ENCODE peak calls at places on chromosome 20, in four cellular contexts. C is fibroblast of mammary gland, H is epithelial cell of esophagus, A is psoas muscle. I is an unnamed sample.

GRCh38 chr20:58112017-58112781 is 116.3 kb downstream of the ANKRD60 start:
- DNase-seq in C (peak; percentile 23), H (peak; percentile 96), A (no peak), I (peak; percentile 16)

GRCh38 chr20:51428451-51429143 is 113.9 kb downstream of the NFATC2 start:
- DNase-seq in A (peak; percentile 31), C (peak; percentile 17), H (no peak), I (peak; percentile 59)

GRCh38 chr20:4171538-4172116 is 156.3 kb upstream of the RNF24 start:
- DNase-seq in C (no peak), A (no peak), H (no peak), I (no peak)

GRCh38 chr20:4161447-4162251 is 146.3 kb upstream of the RNF24 start:
- DNase-seq in H (peak; percentile 73), C (no peak), A (no peak), I (no peak)

GRCh38 chr20:45105317-45105716 is 4.4 kb upstream of the KCNS1 start:
- DNase-seq in H (no peak), C (no peak), A (no peak), I (peak; percentile 10)

GRCh38 chr20:5205348-5206210 is 78.8 kb downstream of the CDS2 start:
- DNase-seq in H (peak; percentile 82), C (peak; percentile 72), A (peak; percentile 64), I (peak; percentile 85)

GRCh38 chr20:57705103-57705899 is 4.5 kb downstream of the PMEPA1 start:
- DNase-seq in A (no peak), C (no peak), H (no peak), I (no peak)

GRCh38 chr20:17843246-17844132 is 125.1 kb downstream of the SNX5 start:
- DNase-seq in C (peak; percentile 96), H (peak; percentile 71), A (peak; percentile 47), I (peak; percentile 97)

GRCh38 chr20:62425281-62426058 is 1.9 kb downstream of the RBBP8NL start:
- DNase-seq in C (no peak), A (no peak), H (no peak), I (no peak)

GRCh38 chr20:10783660-10784336 is 110.0 kb upstream of the JAG1 start:
- DNase-seq in H (no peak), C (no peak), A (no peak), I (peak; percentile 47)

GRCh38 chr20:63406011-63406410 is 44.9 kb upstream of the CHRNA4 start:
- DNase-seq in A (no peak), C (no peak), H (no peak), I (no peak)

GRCh38 chr20:23357767-23358562 is 4.0 kb upstream of the GZF1 start:
- DNase-seq in A (peak; percentile 100), C (peak; percentile 100), H (peak; percentile 100), I (peak; percentile 100)

GRCh38 chr20:51156796-51157119 is 133.9 kb upstream of the KCNG1 start:
- DNase-seq in C (no peak), A (no peak), H (no peak), I (no peak)

GRCh38 chr20:45833883-45834796 is 541 bp downstream of the SNX21 start:
- DNase-seq in H (peak; percentile 41), C (peak; percentile 54), A (peak; percentile 75), I (peak; percentile 63)

GRCh38 chr20:35264755-35265154 is 13.2 kb downstream of the MMP24OS start:
- DNase-seq in H (peak; percentile 55), A (no peak), C (no peak), I (peak; percentile 21)

GRCh38 chr20:3904857-3905256 is 15.7 kb downstream of the PANK2 start:
- DNase-seq in C (no peak), A (no peak), H (no peak), I (no peak)

GRCh38 chr20:50655325-50655880 is 35.9 kb downstream of the RIPOR3 start:
- DNase-seq in C (peak; percentile 92), A (peak; percentile 64), H (no peak), I (peak; percentile 90)

GRCh38 chr20:50038574-50038991 is 55.8 kb downstream of the SNAI1 start:
- DNase-seq in A (no peak), H (no peak), C (no peak), I (no peak)

GRCh38 chr20:44701116-44701865 is 13.9 kb upstream of the CCN5 start:
- DNase-seq in A (no peak), C (peak; percentile 63), H (no peak), I (no peak)

GRCh38 chr20:19812056-19812455 is 54.0 kb downstream of the RIN2 start:
- DNase-seq in A (no peak), C (no peak), H (no peak), I (no peak)

GRCh38 chr20:17967595-17968365 is 814 bp downstream of the SNX5 start:
- DNase-seq in H (peak; percentile 39), C (peak; percentile 57), A (no peak), I (peak; percentile 62)

GRCh38 chr20:24160563-24161355 is 172.2 kb upstream of the GGTLC1 start:
- DNase-seq in H (peak; percentile 64), C (peak; percentile 61), A (peak; percentile 28), I (peak; percentile 74)

GRCh38 chr20:47274449-47275108 is 81.9 kb downstream of the ZMYND8 start:
- DNase-seq in C (peak; percentile 98), H (peak; percentile 85), A (no peak), I (peak; percentile 95)

GRCh38 chr20:49483018-49483705 is 694 bp upstream of the KCNB1 start:
- DNase-seq in C (no peak), H (no peak), A (no peak), I (no peak)

GRCh38 chr20:49784291-49784690 is 28.3 kb upstream of the SLC9A8 start:
- DNase-seq in A (no peak), C (no peak), H (no peak), I (no peak)

GRCh38 chr20:47217482-47218446 is 138.7 kb downstream of the ZMYND8 start:
- DNase-seq in H (no peak), A (no peak), C (no peak), I (no peak)

GRCh38 chr20:4603724-4604123 is 118.0 kb upstream of the PRND start:
- DNase-seq in C (peak; percentile 34), A (no peak), H (no peak), I (no peak)

GRCh38 chr20:24470782-24471582 is 1.6 kb downstream of the SYNDIG1 start:
- DNase-seq in H (peak; percentile 14), C (no peak), A (no peak), I (no peak)

GRCh38 chr20:51966296-51966971 is 164.1 kb upstream of the SALL4 start:
- DNase-seq in C (peak; percentile 78), A (no peak), H (peak; percentile 68), I (peak; percentile 80)

GRCh38 chr20:47181056-47181862 is 175.2 kb downstream of the ZMYND8 start:
- DNase-seq in C (peak; percentile 82), H (peak; percentile 86), A (no peak), I (peak; percentile 85)

GRCh38 chr20:50378170-50379000 is 131.8 kb upstream of the PTPN1 start:
- DNase-seq in C (peak; percentile 17), A (no peak), H (no peak), I (no peak)

GRCh38 chr20:49562341-49563014 is 5.5 kb downstream of the PTGIS start:
- DNase-seq in A (peak; percentile 87), H (no peak), C (peak; percentile 91), I (peak; percentile 92)

GRCh38 chr20:62686869-62687830 is 21.5 kb upstream of the NTSR1 start:
- DNase-seq in C (no peak), H (peak; percentile 61), A (no peak), I (no peak)

GRCh38 chr20:37901667-37902503 is 1.0 kb upstream of the VSTM2L start:
- DNase-seq in C (peak; percentile 84), H (peak; percentile 80), A (no peak), I (peak; percentile 75)
- TF ChIP-seq CTCF in C (peak; percentile 67), H (peak; percentile 48), A (peak; percentile 34), I (peak; percentile 50)

GRCh38 chr20:2210646-2211556 is 84.9 kb upstream of the TGM3 start:
- DNase-seq in A (peak; percentile 34), C (peak; percentile 95), H (peak; percentile 91), I (peak; percentile 89)
- TF ChIP-seq CTCF in A (no peak), C (peak; percentile 26), H (no peak), I (no peak)

DNA sequence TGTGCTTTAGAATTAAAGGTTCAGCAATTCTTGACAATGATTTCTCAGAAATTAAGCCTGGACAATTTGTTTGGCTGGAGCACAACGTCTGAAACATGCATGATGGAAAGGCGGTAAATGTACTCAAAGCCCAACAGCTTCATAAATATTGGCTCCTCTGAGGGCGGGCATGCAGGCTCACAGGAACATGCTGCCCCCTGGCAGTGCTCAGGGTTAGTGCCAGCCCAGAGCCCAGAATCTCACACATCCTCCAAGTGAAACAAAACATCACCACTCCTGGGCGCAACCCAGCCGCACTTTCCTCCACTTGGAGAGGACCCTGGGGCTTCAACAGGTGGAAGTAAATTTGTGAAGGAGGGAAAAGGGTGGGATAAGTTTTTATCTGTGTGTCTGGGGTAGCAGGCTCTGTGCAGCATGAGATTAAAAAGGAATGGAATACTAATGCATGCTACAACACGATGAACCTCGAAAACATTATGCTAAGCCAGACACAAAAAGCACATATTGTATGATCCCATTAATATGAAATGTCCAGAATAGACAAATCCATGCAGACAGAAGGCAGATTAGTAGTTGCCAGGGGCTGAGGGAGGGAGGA is 54.1 kb upstream of the PTPRT start:
- DNase-seq in C (no peak), H (no peak), A (no peak), I (no peak)
- TF ChIP-seq CTCF in C (no peak), H (no peak), A (no peak), I (no peak)

GRCh38 chr20:15476781-15477180 is 1096.5 kb downstream of the KIF16B start:
- DNase-seq in A (no peak), H (no peak), C (no peak), I (no peak)

GRCh38 chr20:15487682-15488081 is 1085.6 kb downstream of the KIF16B start:
- DNase-seq in A (no peak), H (no peak), C (no peak), I (no peak)

GRCh38 chr20:15487030-15487429 is 1086.2 kb downstream of the KIF16B start:
- DNase-seq in A (no peak), H (no peak), C (no peak), I (peak; percentile 2)

GRCh38 chr20:15482525-15482924 is 1090.7 kb downstream of the KIF16B start:
- DNase-seq in A (no peak), C (no peak), H (peak; percentile 3), I (no peak)
- TF ChIP-seq CTCF in A (no peak), C (no peak), H (peak; percentile 31), I (no peak)

GRCh38 chr20:36835453-36836198 is 40.3 kb upstream of the TLDC2 start:
- DNase-seq in H (peak; percentile 98), C (peak; percentile 95), A (peak; percentile 91), I (peak; percentile 95)

GRCh38 chr20:36839150-36839549 is 36.8 kb upstream of the TLDC2 start:
- DNase-seq in A (no peak), C (no peak), H (no peak), I (no peak)

GRCh38 chr20:36835025-36835424 is 40.9 kb upstream of the TLDC2 start:
- DNase-seq in A (no peak), C (no peak), H (no peak), I (no peak)

GRCh38 chr20:36833275-36834020 is 42.5 kb upstream of the TLDC2 start:
- DNase-seq in H (no peak), A (no peak), C (peak; percentile 65), I (no peak)

GRCh38 chr20:36836591-36837329 is 39.2 kb upstream of the TLDC2 start:
- DNase-seq in H (peak; percentile 64), A (peak; percentile 55), C (peak; percentile 71), I (peak; percentile 60)
- TF ChIP-seq CTCF in H (peak; percentile 43), A (no peak), C (peak; percentile 58), I (peak; percentile 49)

GRCh38 chr20:59620860-59621485 is 16.6 kb downstream of the PHACTR3 start:
- DNase-seq in C (no peak), A (no peak), H (no peak), I (no peak)
- TF ChIP-seq CTCF in C (no peak), A (no peak), H (no peak), I (no peak)

GRCh38 chr20:32638848-32639247 is 34.9 kb downstream of the C20orf203 start:
- DNase-seq in A (no peak), H (peak; percentile 93), C (no peak), I (peak; percentile 20)
- TF ChIP-seq CTCF in A (no peak), H (peak; percentile 72), C (no peak), I (peak; percentile 4)

I was measured in fibroblast of pulmonary artery.